ENCODE peak calls at places on chromosome 6, in eight cellular contexts. B, Z, H, Q, J, R, T and C are unnamed samples.

GRCh38 chr6:143538374-143538773 is 26.9 kb upstream of the FUCA2 start:
- ATAC-seq in B (no peak), Z (no peak), H (no peak), Q (no peak), J (no peak), R (no peak), T (no peak), C (no peak)

GRCh38 chr6:148915889-148916288 is 169.1 kb downstream of the UST start:
- ATAC-seq in B (no peak), Z (no peak), H (no peak), Q (no peak), J (no peak), R (no peak), T (no peak), C (no peak)

GRCh38 chr6:17585766-17586502 is 14.2 kb upstream of the FAM8A1 start:
- ATAC-seq in B (no peak), Z (no peak), H (no peak), Q (peak), J (peak), R (peak), T (peak), C (no peak)

GRCh38 chr6:1538348-1538747 is 71.4 kb upstream of the FOXC1 start:
- ATAC-seq in B (no peak), Z (no peak), H (no peak), Q (no peak), J (no peak), R (no peak), T (no peak), C (no peak)

GRCh38 chr6:141562181-141562800 is 570.4 kb upstream of the GJE1 start:
- ATAC-seq in B (peak), Z (peak), H (peak), Q (peak), J (peak), R (peak), T (peak), C (peak)

GRCh38 chr6:105748737-105749161 is 337.4 kb upstream of the PRDM1 start:
- ATAC-seq in B (no peak), Z (no peak), H (no peak), Q (no peak), J (peak), R (peak), T (peak), C (no peak)

GRCh38 chr6:73586416-73586974 is 65.7 kb upstream of the EEF1A1 start:
- ATAC-seq in B (peak), Z (no peak), H (no peak), Q (peak), J (peak), R (no peak), T (peak), C (no peak)

GRCh38 chr6:39670519-39670918 is 54.7 kb downstream of the KIF6 start:
- ATAC-seq in B (no peak), Z (no peak), H (no peak), Q (no peak), J (no peak), R (no peak), T (no peak), C (no peak)

GRCh38 chr6:163336961-163337360 is 77.6 kb upstream of the QKI start:
- ATAC-seq in B (no peak), Z (no peak), H (no peak), Q (no peak), J (no peak), R (no peak), T (no peak), C (no peak)
- TF ChIP-seq CTCF in B (no peak), Z (no peak), H (no peak), Q (no peak), J (no peak), R (no peak), T (no peak), C (no peak)

GRCh38 chr6:107386904-107387303 is 72.5 kb downstream of the PDSS2 start:
- ATAC-seq in B (no peak), Z (no peak), H (no peak), Q (no peak), J (no peak), R (no peak), T (no peak), C (no peak)
- TF ChIP-seq CTCF in B (no peak), Z (no peak), H (no peak), Q (no peak), J (no peak), R (no peak), T (no peak), C (no peak)

GRCh38 chr6:166714581-166714980 is 87.5 kb upstream of the RPS6KA2 start:
- ATAC-seq in B (no peak), Z (no peak), H (no peak), Q (no peak), J (no peak), R (no peak), T (peak), C (no peak)

GRCh38 chr6:166716910-166717617 is 90.0 kb upstream of the RPS6KA2 start:
- ATAC-seq in B (no peak), Z (no peak), H (no peak), Q (no peak), J (no peak), R (no peak), T (no peak), C (no peak)

GRCh38 chr6:166712554-166713228 is 85.6 kb upstream of the RPS6KA2 start:
- ATAC-seq in B (no peak), Z (no peak), H (no peak), Q (no peak), J (no peak), R (no peak), T (no peak), C (no peak)

GRCh38 chr6:166713608-166714510 is 86.8 kb upstream of the RPS6KA2 start:
- ATAC-seq in B (no peak), Z (no peak), H (no peak), Q (no peak), J (no peak), R (no peak), T (no peak), C (peak)

DNA sequence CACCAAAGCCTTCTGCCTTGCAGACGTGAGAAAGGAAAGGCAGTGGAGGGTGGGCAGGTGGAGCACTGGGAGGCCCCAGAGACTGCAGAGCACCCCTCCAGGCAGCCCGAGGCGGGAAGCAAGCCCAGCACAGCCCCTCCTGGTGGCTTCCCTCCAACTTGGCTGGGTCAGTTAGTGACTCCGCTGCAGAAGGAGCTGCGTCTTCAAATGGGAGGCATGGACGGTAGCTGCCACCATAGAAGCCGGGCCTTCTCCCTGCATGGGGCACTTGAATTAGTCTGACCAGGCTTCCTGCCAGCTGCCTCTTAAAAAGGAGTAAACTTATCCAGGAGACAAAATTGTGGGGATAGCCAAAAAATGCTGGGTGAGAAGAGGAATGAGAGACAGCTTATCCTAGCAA is 88.0 kb upstream of the RPS6KA2 start:
- ATAC-seq in B (no peak), Z (no peak), H (no peak), Q (no peak), J (peak), R (no peak), T (peak), C (no peak)
- TF ChIP-seq CTCF in B (no peak), Z (no peak), H (no peak), Q (no peak), J (no peak), R (no peak), T (no peak), C (no peak)

DNA sequence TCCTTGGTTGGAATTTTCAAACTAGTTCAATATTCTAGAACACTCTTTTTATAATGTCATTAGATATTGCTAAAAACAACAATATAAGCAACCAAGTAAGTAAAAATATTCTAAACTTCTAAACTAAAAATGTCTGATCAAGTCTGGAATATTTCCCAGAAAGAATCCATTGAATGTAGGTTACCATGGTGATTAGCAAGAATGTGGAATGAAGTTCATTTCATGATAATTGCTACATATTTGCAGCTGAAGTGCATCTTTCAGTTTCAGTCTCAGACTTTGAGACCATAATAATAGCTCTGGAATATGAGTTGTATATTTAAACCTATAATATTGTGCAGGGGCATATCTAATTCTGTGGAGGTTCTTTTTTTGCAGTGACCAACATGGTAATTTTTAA is 61.0 kb upstream of the NKAIN2 start:
- ATAC-seq in B (no peak), Z (no peak), H (no peak), Q (no peak), J (no peak), R (no peak), T (no peak), C (no peak)
- TF ChIP-seq CTCF in B (no peak), Z (no peak), H (no peak), Q (no peak), J (no peak), R (no peak), T (no peak), C (no peak)

GRCh38 chr6:138752017-138752416 is 21.6 kb upstream of the CCDC28A start:
- ATAC-seq in B (no peak), Z (no peak), H (no peak), Q (no peak), J (no peak), R (no peak), T (no peak), C (no peak)
- TF ChIP-seq CTCF in B (no peak), Z (no peak), H (no peak), Q (no peak), J (no peak), R (no peak), T (no peak), C (no peak)

GRCh38 chr6:51788121-51788520 is 299.3 kb downstream of the PKHD1 start:
- ATAC-seq in B (no peak), Z (no peak), H (no peak), Q (no peak), J (no peak), R (no peak), T (peak), C (no peak)

GRCh38 chr6:51793393-51793792 is 294.0 kb downstream of the PKHD1 start:
- ATAC-seq in B (no peak), Z (no peak), H (no peak), Q (no peak), J (no peak), R (no peak), T (no peak), C (no peak)

GRCh38 chr6:51790946-51791345 is 296.5 kb downstream of the PKHD1 start:
- ATAC-seq in B (no peak), Z (no peak), H (no peak), Q (no peak), J (no peak), R (no peak), T (no peak), C (no peak)

DNA sequence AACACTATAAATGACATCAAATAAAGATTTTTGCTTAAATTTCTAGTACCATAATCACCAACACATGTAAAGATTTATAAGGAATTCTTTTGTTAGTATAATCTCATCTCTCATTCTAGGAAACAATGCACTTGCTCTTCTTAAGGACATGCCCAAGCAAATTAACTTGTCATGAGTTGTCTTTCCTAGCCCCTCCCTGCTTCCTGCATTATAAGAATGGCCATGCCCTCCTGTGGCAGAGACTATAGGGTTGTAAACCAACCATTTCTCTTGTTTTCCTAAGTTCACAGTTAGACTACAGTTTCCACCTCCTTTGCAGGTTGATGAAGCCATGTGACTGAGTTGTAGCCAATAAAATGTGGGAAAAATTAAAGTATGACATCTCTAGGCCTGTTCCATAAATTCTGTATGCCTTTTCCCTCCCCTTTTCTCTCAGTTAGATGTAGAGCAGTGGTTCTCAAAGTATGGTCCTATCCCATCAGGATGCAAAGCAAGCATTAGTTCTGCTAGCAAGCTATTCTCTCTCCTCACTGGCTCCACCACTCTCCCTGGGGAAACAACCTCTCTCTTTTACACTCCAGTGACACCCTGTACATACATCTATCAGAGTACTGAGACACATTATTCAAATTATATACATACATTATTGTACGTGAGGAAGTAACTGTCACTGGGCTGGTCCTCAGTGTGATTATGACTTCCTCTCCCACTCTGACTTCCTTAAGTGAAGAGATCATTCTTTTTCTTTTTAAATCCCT is 295.0 kb downstream of the PKHD1 start:
- ATAC-seq in B (no peak), Z (no peak), H (no peak), Q (no peak), J (no peak), R (peak), T (no peak), C (no peak)
- TF ChIP-seq CTCF in B (no peak), Z (no peak), H (no peak), Q (no peak), J (no peak), R (peak), T (no peak), C (no peak)

GRCh38 chr6:8065519-8065911 is 1.3 kb upstream of the BLOC1S5 start:
- ATAC-seq in B (no peak), Z (no peak), H (no peak), Q (no peak), J (no peak), R (no peak), T (no peak), C (no peak)

GRCh38 chr6:8066108-8066507 is 1.9 kb upstream of the BLOC1S5 start:
- ATAC-seq in B (no peak), Z (no peak), H (no peak), Q (no peak), J (no peak), R (no peak), T (no peak), C (no peak)

GRCh38 chr6:8061736-8062135 is 2.5 kb downstream of the BLOC1S5 start:
- ATAC-seq in B (no peak), Z (no peak), H (no peak), Q (no peak), J (no peak), R (no peak), T (no peak), C (no peak)

GRCh38 chr6:8064638-8065518 is 689 bp upstream of the BLOC1S5 start:
- ATAC-seq in B (no peak), Z (no peak), H (no peak), Q (peak), J (no peak), R (no peak), T (no peak), C (no peak)

DNA sequence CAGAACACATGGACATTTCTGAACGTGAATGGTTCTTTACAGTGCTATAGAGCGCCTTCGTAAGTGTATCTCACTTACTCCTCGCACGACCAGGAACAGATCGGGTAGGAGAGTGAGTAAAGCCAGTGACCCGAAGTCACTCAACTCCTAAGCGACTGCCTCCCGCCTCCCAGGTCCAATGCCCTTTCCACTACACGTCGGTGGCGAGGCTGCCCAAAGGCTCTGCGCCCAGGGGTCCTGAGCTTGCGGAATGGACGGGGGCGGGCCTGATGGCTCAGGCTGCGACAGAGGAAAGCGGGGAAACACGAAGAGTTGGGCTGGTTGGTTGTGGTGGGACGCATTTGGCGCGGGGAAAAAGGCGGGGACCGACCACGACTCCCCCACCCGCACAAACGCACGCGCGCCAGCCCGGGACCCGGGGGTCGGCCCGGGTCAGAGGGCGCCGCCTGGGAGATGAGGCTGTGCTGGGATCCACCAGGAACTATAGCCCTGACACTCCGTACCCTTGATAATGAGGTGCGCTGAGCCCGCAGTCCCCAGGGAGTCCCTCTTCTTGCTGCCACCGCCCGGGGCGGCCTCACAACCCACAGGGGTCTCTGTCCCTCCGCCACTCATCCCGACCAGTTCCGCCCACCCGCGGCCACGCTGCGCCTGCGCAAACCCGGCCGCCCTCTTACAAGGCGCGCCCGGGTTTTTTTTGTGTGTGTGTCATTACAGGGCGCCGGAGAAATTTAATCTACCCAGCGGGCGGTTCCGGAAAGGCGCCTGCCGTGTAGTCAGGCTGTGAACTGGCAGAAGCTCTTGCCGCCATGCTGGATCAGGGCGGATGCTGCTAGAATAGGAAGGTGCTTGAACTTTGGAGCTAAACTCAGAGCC is at the start of gene BLOC1S5:
- ATAC-seq in B (peak), Z (peak), H (peak), Q (peak), J (peak), R (peak), T (peak), C (peak)
- TF ChIP-seq CTCF in B (no peak), Z (no peak), H (no peak), Q (no peak), J (no peak), R (peak), T (peak), C (no peak)

DNA sequence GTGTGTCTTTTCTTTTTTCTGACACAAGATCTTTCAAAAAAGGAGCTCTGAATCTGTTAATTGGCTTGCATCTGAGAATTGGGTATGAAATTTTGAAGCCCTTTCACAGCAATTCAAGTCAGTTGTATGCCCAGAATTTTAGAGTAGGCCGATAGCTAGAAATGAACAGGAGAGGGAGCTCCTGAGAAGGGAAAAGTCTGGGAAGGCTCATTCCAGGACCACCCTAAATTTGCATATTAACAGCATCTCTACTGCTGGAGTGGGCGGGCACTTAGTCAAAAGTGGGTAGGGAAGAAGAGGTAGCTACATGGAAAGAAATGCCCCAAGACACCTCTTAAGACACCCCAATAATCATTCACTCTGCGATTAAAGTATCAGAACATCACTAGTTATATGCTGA is 928.3 kb downstream of the TBC1D32 start:
- ATAC-seq in B (no peak), Z (no peak), H (no peak), Q (no peak), J (no peak), R (no peak), T (no peak), C (no peak)
- TF ChIP-seq CTCF in B (no peak), Z (no peak), H (no peak), Q (no peak), J (no peak), R (peak), T (no peak), C (no peak)

GRCh38 chr6:51335543-51335942 is 516.9 kb downstream of the TFAP2B start:
- ATAC-seq in B (no peak), Z (no peak), H (no peak), Q (no peak), J (no peak), R (no peak), T (no peak), C (no peak)

GRCh38 chr6:51336185-51336584 is 517.5 kb downstream of the TFAP2B start:
- ATAC-seq in B (no peak), Z (no peak), H (no peak), Q (no peak), J (no peak), R (no peak), T (no peak), C (no peak)

DNA sequence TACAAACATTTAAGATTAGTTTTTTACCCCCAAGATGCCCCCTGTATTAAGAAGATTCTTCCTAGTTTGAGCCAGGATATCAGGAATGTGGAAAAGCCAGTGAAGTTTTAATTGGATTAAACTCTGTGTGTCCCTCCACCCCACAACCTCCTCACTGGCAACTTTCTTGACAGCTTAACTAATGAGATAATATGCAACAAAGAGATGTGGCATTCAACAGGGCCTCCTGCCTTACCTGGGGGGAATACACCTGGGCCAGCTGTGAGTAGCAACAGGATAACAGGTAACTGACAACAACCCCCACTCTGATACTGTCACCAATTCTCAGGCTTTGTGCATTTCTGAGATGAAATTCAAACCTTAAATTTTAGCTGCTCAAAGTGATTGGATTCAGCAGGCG is 512.3 kb downstream of the TFAP2B start:
- ATAC-seq in B (no peak), Z (no peak), H (no peak), Q (no peak), J (no peak), R (no peak), T (no peak), C (no peak)
- TF ChIP-seq CTCF in B (no peak), Z (no peak), H (no peak), Q (no peak), J (no peak), R (no peak), T (no peak), C (no peak)